ENCODE peak calls at places on chromosomes 12 and 14, in eight cellular contexts. U is brain microvascular endothelial cell; T is EH; Z is hippocampal formation; Q is psoas muscle; R is neuronal stem cell; P is cardiac muscle cell; B is CD4-positive, alpha-beta memory T cell. M is an unnamed sample.

GRCh38 chr12:78916845-78917480 is 52.4 kb downstream of the SYT1 start:
- DNase-seq in U (peak; percentile 47), T (peak; percentile 18), Z (no peak), Q (no peak), R (no peak), P (no peak), B (no peak), M (no peak)

GRCh38 chr12:27616356-27617150 is 79.7 kb upstream of the REP15 start:
- DNase-seq in U (no peak), T (peak; percentile 51), Z (no peak), Q (no peak), R (no peak), P (no peak), B (no peak), M (no peak)

GRCh38 chr12:84924956-84925355 is 12.4 kb upstream of the SLC6A15 start:
- DNase-seq in U (peak; percentile 56), T (no peak), Z (no peak), Q (no peak), R (no peak), P (no peak), B (no peak), M (no peak)

GRCh38 chr12:104477812-104478388 is 21.2 kb downstream of the CHST11 start:
- DNase-seq in U (no peak), T (no peak), Z (no peak), Q (no peak), R (no peak), P (no peak), B (no peak), M (peak; percentile 67)

GRCh38 chr12:92036771-92037453 is 108.7 kb downstream of the BTG1 start:
- DNase-seq in U (peak; percentile 49), T (peak; percentile 45), Z (no peak), Q (no peak), R (no peak), P (no peak), B (no peak), M (no peak)

GRCh38 chr14:44626423-44626822 is 119.3 kb upstream of the FSCB start:
- DNase-seq in U (no peak), T (no peak), Z (no peak), Q (no peak), R (no peak), P (no peak), B (no peak), M (no peak)

GRCh38 chr14:102930138-102930752 is 7.8 kb downstream of the AMN start:
- DNase-seq in U (no peak), T (peak; percentile 12), Z (no peak), Q (no peak), R (no peak), P (peak; percentile 48), B (no peak), M (no peak)

GRCh38 chr14:64727551-64728071 is 23.4 kb downstream of the PLEKHG3 start:
- DNase-seq in U (no peak), T (no peak), Z (no peak), Q (no peak), R (no peak), P (no peak), B (no peak), M (no peak)

GRCh38 chr12:89661706-89662330 is 46.8 kb downstream of the ATP2B1 start:
- DNase-seq in U (no peak), T (no peak), Z (no peak), Q (no peak), R (no peak), P (no peak), B (peak; percentile 20), M (no peak)

GRCh38 chr12:56358836-56359532 is 923 bp downstream of the STAT2 start:
- DNase-seq in U (peak; percentile 55), T (peak; percentile 89), Z (peak; percentile 87), Q (no peak), R (no peak), P (no peak), B (no peak), M (no peak)

GRCh38 chr12:98515368-98516183 is at the start of gene TMPO:
- DNase-seq in U (peak; percentile 86), T (peak; percentile 91), Z (peak; percentile 85), Q (peak; percentile 89), R (peak; percentile 94), P (peak; percentile 94), B (peak; percentile 96), M (peak; percentile 98)

GRCh38 chr12:32107376-32108267 is 975 bp downstream of the BICD1 start:
- DNase-seq in U (peak; percentile 68), T (peak; percentile 80), Z (no peak), Q (peak; percentile 8), R (peak; percentile 26), P (peak; percentile 27), B (peak; percentile 12), M (peak; percentile 44)

GRCh38 chr14:98634043-98634820 is 637.8 kb downstream of the BCL11B start:
- DNase-seq in U (no peak), T (no peak), Z (no peak), Q (no peak), R (no peak), P (no peak), B (no peak), M (no peak)

GRCh38 chr14:77372304-77372841 is 4.5 kb downstream of the TMED8 start:
- DNase-seq in U (peak; percentile 20), T (peak; percentile 23), Z (no peak), Q (no peak), R (peak; percentile 3), P (peak; percentile 18), B (no peak), M (peak; percentile 64)

M was measured in KBM-7.